ENCODE peak calls at places on chromosomes 2 and 18, in four cellular contexts. P, A, U and F are unnamed samples.

GRCh38 chr2:216115224-216115582 is 6.1 kb downstream of the XRCC5 start:
- DNase-seq in P (peak; percentile 22), A (no peak), U (no peak), F (no peak)

GRCh38 chr2:240514631-240515030 is 43.2 kb downstream of the ANKMY1 start:
- DNase-seq in P (no peak), A (no peak), U (no peak), F (no peak)

GRCh38 chr2:70344195-70344594 is 42.3 kb upstream of the FAM136A start:
- DNase-seq in P (no peak), A (no peak), U (no peak), F (no peak)

GRCh38 chr2:236257575-236257974 is 6.6 kb downstream of the ASB18 start:
- DNase-seq in P (no peak), A (no peak), U (no peak), F (no peak)

GRCh38 chr2:240717681-240718581 is 26.3 kb downstream of the AQP12A start:
- DNase-seq in P (no peak), A (no peak), U (no peak), F (no peak)

GRCh38 chr18:24995056-24995455 is 356.9 kb downstream of the ZNF521 start:
- DNase-seq in P (no peak), A (no peak), U (no peak), F (no peak)

GRCh38 chr18:52484977-52485376 is 145.0 kb downstream of the DCC start:
- DNase-seq in P (no peak), A (no peak), U (no peak), F (no peak)

GRCh38 chr18:13397504-13398163 is 179.1 kb downstream of the LDLRAD4 start:
- DNase-seq in P (no peak), A (no peak), U (no peak), F (no peak)

GRCh38 chr2:23662941-23663729 is 263.8 kb downstream of the ATAD2B start:
- DNase-seq in P (peak; percentile 13), A (no peak), U (no peak), F (no peak)

GRCh38 chr2:89851583-89851905 is 1160.1 kb downstream of the RPIA start:
- DNase-seq in P (no peak), A (no peak), U (no peak), F (no peak)

GRCh38 chr2:39631715-39632114 is 34.0 kb upstream of the TMEM178A start:
- DNase-seq in P (peak; percentile 97), A (no peak), U (no peak), F (no peak)

GRCh38 chr2:234187646-234188174 is 137.2 kb downstream of the SPP2 start:
- DNase-seq in P (no peak), A (no peak), U (no peak), F (no peak)

GRCh38 chr18:323253-323622 is 55.4 kb upstream of the THOC1 start:
- DNase-seq in P (peak; percentile 42), A (no peak), U (no peak), F (no peak)

GRCh38 chr2:63614983-63615945 is 26.5 kb downstream of the MDH1 start:
- DNase-seq in P (peak; percentile 52), A (no peak), U (no peak), F (no peak)

GRCh38 chr2:58047969-58048368 is 1.4 kb downstream of the VRK2 start:
- DNase-seq in P (no peak), A (no peak), U (no peak), F (no peak)
- H3K4me3 ChIP-seq in P (peak overlapping the region; percentile 34), A (no peak overlapping the region), U (no peak overlapping the region), F (peak overlapping the region; percentile 70)

GRCh38 chr2:120858361-120858760 is 122.7 kb downstream of the GLI2 start:
- DNase-seq in P (no peak), A (no peak), U (no peak), F (no peak)

GRCh38 chr2:120861191-120861575 is 125.5 kb downstream of the GLI2 start:
- DNase-seq in P (no peak), A (no peak), U (no peak), F (no peak)

GRCh38 chr2:120858764-120859525 is 123.3 kb downstream of the GLI2 start:
- DNase-seq in P (no peak), A (no peak), U (peak; percentile 64), F (no peak)

GRCh38 chr2:120860579-120860922 is 124.9 kb downstream of the GLI2 start:
- DNase-seq in P (no peak), A (no peak), U (no peak), F (no peak)

DNA sequence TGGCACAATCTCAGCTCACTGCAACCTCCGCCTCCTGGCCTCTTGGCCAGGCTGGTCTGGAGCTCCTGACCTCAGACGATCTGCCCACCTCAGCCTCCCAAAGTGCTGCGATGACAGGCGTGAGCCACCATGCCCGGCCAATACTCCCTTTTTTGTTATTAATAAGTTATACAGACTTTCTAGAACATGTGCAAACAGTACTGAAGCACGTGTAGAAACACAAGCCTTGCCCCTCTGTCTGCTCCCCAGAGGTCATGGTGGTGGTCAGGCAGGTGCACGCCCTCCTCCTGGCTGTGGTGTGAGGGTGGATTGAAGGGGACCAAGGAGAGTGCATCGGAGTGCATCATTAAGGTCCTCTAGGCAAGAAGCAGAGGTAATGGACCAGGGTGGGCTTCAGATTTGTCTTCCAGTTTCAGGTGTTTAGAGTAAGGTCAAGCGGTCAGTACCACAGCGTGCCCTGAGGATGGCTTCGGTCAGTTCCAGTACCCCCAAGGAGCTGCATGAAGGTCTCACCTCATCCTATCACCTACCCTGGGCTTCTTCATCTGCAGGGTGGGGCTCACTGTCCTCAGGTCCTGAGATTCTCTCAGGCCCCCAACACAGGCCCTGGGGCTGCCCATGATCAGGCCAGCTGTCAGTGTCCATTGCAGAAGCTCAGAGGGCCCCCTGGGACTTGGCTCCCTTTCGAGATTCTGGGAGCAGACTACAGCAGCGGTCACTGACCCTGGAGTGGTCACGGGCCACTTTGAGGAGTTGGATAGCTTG is 124.3 kb downstream of the GLI2 start:
- DNase-seq in P (no peak), A (no peak), U (no peak), F (no peak)
- H3K4me1 ChIP-seq in P (peaks cover 35% of the 10 kb centered on the region), A (no peaks in the 10 kb centered on the region), U (peaks cover 31% of the 10 kb centered on the region), F (no peaks in the 10 kb centered on the region)

DNA sequence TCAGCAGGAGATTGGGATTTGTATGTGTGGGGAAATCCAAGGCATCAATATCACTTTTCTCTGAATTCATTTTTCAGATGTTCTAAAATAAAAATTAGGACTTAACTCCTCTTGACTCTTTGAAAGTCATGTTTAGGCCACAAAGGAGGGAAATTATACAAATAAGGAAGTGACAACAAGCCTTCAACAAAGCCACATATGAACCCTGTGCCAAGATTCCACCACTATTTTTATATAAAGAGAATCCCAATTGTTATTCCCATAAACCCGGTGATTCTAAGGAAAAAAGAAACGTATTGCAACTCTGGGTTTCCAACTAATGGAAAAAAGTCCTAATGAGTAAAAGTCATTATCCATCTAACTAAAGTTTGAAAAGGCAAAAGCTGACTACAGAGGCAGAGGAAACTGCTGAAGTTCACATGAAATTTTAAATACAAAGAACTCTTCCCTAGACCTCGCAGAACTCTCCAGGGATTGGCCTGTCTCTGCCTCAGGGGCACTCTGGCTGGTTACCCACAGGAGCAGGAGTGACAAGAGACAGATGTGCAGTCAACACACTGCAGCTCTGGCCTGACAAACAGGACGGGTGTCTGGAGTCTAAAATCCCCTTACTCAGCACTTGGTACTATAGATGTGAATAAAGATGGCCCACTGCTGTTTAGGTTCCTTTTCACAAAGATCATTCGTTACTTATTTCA is 11.5 kb downstream of the NPC1 start:
- DNase-seq in P (no peak), A (no peak), U (no peak), F (no peak)
- H3K27ac ChIP-seq in P (peak overlapping the region; percentile 64), A (peak overlapping the region; percentile 30), U (no peak overlapping the region), F (peak overlapping the region; percentile 82)

DNA sequence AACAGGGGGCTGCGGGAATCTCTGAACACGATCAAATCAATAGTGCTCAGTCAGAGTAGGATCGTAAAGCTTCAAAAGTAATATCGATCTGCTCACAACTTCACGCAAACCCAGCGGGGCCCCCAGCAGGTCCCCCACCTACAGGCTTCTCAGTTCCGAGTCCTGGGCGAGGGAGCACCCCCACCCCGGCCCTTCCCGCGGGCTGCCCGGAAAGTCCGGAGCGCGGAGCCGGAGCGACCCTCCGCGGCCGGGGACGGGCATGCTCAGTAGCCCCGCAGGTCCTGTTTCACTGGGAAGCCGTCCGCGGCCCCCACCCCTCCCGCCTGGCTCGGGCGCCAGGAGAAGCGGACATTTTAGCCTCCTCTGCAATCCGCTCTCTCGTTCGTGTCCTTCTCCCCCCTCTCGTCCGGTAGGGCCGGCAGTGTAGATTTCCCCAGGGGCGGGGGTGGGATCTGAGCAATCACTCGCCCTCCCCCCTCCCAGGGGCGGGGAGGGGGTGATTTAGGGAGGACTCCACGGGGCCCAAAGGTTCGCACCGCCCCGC is 3.3 kb upstream of the SPRED2 start:
- DNase-seq in P (peak; percentile 93), A (no peak), U (peak; percentile 84), F (peak; percentile 29)
- H3K4me3 ChIP-seq in P (peak overlapping the region; percentile 53), A (peak overlapping the region; percentile 68), U (peak overlapping the region; percentile 73), F (peak overlapping the region; percentile 51)

GRCh38 chr2:237712477-237713377 is 85.3 kb downstream of the LRRFIP1 start:
- DNase-seq in P (no peak), A (no peak), U (no peak), F (no peak)

GRCh38 chr2:237708961-237709360 is 81.6 kb downstream of the LRRFIP1 start:
- DNase-seq in P (no peak), A (no peak), U (no peak), F (no peak)

GRCh38 chr2:237708491-237708890 is 81.1 kb downstream of the LRRFIP1 start:
- DNase-seq in P (no peak), A (no peak), U (no peak), F (no peak)

GRCh38 chr2:237714690-237715458 is 83.7 kb upstream of the RBM44 start:
- DNase-seq in P (peak; percentile 66), A (no peak), U (no peak), F (no peak)

DNA sequence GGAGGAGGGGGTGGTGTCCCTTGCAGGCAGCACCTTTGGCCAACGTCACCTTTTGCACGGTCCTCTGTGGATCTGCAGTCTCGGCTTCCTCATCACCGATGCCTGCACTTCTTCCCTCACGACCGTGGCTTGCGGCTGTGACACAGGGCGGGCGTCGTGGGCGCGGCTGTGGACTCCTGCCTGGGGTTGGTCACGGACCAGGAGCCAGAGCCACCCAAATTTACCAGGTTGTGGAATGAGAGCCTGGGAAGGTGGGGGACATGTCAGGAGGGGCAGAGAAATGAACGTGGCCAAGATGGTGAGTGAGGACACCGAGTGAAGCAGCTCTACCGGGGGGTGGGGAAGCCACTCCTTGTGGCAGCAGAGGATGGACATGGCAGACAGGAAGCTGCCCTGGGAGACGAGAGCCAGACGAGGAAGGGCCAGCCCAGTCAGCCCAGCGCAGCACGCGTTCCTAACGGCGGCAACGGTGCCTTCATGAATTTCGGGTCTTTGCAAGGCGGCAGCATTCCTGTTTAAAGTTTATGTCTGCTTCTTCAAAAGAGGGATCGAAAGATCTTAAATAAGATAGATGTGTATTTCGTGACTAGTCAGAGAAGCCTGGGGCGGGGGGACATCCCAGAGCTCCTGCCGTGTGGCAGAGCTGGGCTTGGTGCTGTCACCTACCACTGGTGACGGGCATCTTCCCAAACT is 84.2 kb downstream of the LRRFIP1 start:
- DNase-seq in P (no peak), A (no peak), U (no peak), F (no peak)
- H3K4me1 ChIP-seq in P (peaks cover 35% of the 10 kb centered on the region), A (peaks cover 29% of the 10 kb centered on the region), U (peaks cover 16% of the 10 kb centered on the region), F (peaks cover 12% of the 10 kb centered on the region)

DNA sequence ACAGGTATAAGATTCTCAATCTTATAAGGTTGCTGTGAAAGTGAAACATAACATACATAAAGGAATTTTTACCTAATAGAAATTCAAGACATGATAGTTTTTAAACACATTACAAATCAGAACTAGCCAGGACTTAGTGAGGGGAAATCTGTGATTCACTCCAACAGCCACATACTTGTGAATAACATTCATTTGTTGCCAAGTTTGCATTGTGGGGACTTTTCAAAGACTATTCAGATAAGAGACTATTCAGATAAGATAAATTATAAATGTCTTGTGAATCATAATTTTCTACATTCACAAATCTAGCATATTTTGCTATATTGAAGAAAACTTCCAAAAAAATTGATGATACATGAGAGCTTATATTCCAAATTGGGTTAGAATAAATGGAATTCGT is 345.3 kb upstream of the CDH20 start:
- DNase-seq in P (peak; percentile 45), A (no peak), U (no peak), F (no peak)
- H3K27ac ChIP-seq in P (no peak overlapping the region), A (no peak overlapping the region), U (no peak overlapping the region), F (no peak overlapping the region)

GRCh38 chr2:15169326-15170038 is 391.7 kb downstream of the NBAS start:
- DNase-seq in P (peak; percentile 94), A (no peak), U (no peak), F (no peak)
- H3K4me3 ChIP-seq in P (no peak overlapping the region), A (no peak overlapping the region), U (no peak overlapping the region), F (no peak overlapping the region)